ENCODE peak calls at places on chromosomes 13 and 19, in seven cellular contexts. O, K, Q, N, E, V and A are unnamed samples.

GRCh38 chr13:38686635-38687245 is at the start of gene FREM2:
- DNase-seq in K (no peak), V (no peak), Q (no peak), E (no peak), O (peak), N (no peak), A (no peak)

GRCh38 chr19:45569619-45570421 is 14.8 kb downstream of the OPA3 start:
- DNase-seq in V (no peak), Q (peak), O (peak), E (peak), K (peak), N (peak), A (no peak)

GRCh38 chr13:51223284-51224270 is 1.4 kb downstream of the FAM124A start:
- DNase-seq in Q (no peak), V (no peak), E (no peak), O (peak), K (no peak), N (no peak), A (no peak)

GRCh38 chr19:15538774-15539173 is 30.4 kb downstream of the CYP4F22 start:
- DNase-seq in V (no peak), O (no peak), E (no peak), N (no peak), Q (no peak), K (no peak), A (no peak)

GRCh38 chr19:39083983-39084731 is at the start of gene ACP7:
- DNase-seq in E (no peak), N (no peak), V (no peak), K (peak), O (peak), Q (peak), A (no peak)

GRCh38 chr19:2540646-2541454 is 64.9 kb downstream of the GADD45B start:
- DNase-seq in N (peak), E (peak), Q (no peak), O (peak), K (no peak), V (no peak), A (no peak)

GRCh38 chr19:38907227-38907626 is 4.8 kb downstream of the CCER2 start:
- DNase-seq in K (no peak), O (no peak), Q (no peak), E (no peak), V (no peak), N (no peak), A (no peak)

GRCh38 chr19:15297416-15298224 is 34.7 kb downstream of the BRD4 start:
- DNase-seq in Q (no peak), E (peak), O (no peak), N (peak), K (no peak), V (no peak), A (peak)

GRCh38 chr13:23321534-23322241 is 111.8 kb downstream of the SACS start:
- DNase-seq in O (no peak), E (peak), V (peak), N (peak), Q (no peak), K (no peak), A (peak)

GRCh38 chr19:42465827-42466280 is 23.1 kb upstream of the CXCL17 start:
- DNase-seq in E (no peak), K (no peak), Q (no peak), O (no peak), V (peak), N (no peak), A (no peak)

GRCh38 chr19:1672038-1672768 is 19.8 kb upstream of the TCF3 start:
- DNase-seq in N (no peak), Q (peak), K (peak), O (peak), V (no peak), E (no peak), A (no peak)

GRCh38 chr19:38559428-38560401 is 58.0 kb downstream of the MAP4K1 start:
- DNase-seq in E (no peak), N (no peak), K (no peak), Q (no peak), O (no peak), V (peak), A (no peak)

GRCh38 chr19:7748756-7749155 is 1.4 kb upstream of the CD209 start:
- DNase-seq in K (no peak), O (peak), E (peak), V (no peak), N (peak), Q (no peak), A (no peak)

GRCh38 chr19:31066385-31066784 is 282.9 kb downstream of the TSHZ3 start:
- DNase-seq in Q (no peak), V (no peak), K (no peak), E (no peak), O (no peak), N (no peak), A (peak)

GRCh38 chr13:32423592-32423991 is 4.3 kb downstream of the N4BP2L1 start:
- DNase-seq in V (no peak), O (no peak), Q (no peak), N (no peak), E (no peak), K (no peak), A (no peak)

GRCh38 chr13:46062190-46062589 is 9.6 kb upstream of the ZC3H13 start:
- DNase-seq in K (no peak), O (no peak), V (no peak), Q (no peak), N (no peak), E (no peak), A (no peak)

GRCh38 chr19:51821921-51822716 is 27.2 kb downstream of the FPR3 start:
- DNase-seq in O (no peak), E (no peak), N (no peak), V (no peak), Q (no peak), K (no peak), A (no peak)

GRCh38 chr13:84571264-84571663 is 689.0 kb upstream of the SLITRK1 start:
- DNase-seq in O (no peak), E (no peak), Q (no peak), K (no peak), N (no peak), V (no peak), A (no peak)

GRCh38 chr13:40651866-40652587 is 14.4 kb downstream of the FOXO1 start:
- DNase-seq in Q (no peak), V (no peak), K (no peak), N (no peak), E (no peak), O (peak), A (no peak)
- H3K4me3 ChIP-seq in Q (no peak), V (peak), K (no peak), N (no peak), E (no peak), O (no peak), A (no peak)

GRCh38 chr13:104580931-104581330 is 1514.7 kb upstream of the SLC10A2 start:
- DNase-seq in K (no peak), E (no peak), Q (no peak), V (no peak), O (no peak), N (no peak), A (no peak)
- TF ChIP-seq SIN3A in K (no peak), E (no peak), Q (no peak), V (no peak), O (no peak), N (no peak), A (no peak)

DNA sequence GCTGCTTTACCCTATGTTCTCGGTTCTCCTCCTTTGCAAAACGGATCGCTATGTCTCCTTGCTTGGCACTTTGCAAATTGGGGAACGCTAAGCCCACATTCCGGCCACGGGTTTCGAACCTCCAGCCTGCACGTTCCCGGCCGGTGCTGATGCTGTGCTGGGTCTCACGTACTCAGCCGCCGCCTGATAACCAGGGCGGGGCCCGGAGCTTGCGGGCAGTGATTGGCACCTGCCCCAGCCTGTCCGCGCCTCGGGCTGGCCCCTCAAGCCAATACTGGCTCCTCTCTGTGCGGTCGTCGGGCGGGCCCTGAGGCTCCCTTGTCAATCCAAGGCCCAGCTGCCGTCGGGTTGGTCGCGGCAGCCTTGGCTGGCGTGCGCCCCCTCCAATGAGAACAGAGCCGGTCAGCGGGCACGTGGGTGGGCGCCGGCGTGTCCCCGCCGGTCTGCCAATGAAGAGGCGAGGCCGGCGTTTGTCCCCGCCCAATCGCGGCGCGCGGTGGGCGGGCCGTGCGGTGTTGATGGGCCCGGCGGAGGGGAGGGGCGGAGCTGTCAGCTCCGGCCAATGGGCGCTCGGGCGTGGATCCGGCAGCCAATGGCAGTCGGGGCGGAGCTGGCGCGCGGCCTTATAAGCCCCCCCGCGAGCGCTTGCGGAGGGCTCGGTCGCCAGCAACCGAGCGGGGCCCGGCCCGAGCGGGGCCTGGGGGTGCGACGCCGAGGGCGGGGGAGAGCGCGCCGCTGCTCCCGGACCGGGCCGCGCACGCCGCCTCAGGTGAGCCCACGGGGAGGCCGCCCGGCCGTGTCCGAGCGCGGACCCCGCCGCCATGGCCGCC is at the start of gene KDM4B:
- DNase-seq in E (peak), V (peak), N (peak), O (peak), K (peak), Q (peak), A (peak)
- H3K27ac ChIP-seq in E (peak), V (peak), N (peak), O (no peak), K (peak), Q (peak), A (peak)

DNA sequence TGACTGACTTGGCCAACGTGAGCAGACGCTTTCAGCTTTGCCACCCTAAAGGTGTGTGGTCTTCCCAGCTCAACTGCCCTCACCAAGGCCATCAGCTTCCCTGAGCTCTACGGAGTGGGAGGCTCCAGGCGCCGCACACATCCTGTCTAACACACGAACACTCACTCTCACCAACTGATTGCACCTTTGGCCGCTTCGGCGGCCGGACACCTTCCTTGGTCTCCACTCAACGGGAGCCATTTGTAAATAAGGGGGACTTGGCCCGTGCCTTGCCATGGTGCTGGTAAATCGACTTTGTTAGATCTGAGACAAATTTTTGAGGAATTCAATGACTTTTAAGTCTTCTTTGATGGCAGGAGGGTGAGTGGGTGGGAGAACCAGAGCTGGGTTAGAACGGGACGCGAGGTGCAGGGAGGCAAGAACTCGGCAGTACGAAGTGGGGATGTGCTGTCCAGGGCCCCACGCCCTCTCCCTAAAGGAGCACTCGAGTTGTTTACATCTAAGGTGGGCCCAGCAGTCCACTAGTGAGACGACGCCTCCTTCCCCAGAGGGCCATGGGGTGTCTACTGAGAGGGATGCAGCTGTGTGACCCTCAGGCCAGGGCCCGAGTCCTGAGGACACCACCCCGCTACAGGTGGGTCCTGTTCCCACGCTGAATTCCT is 4.4 kb downstream of the C13orf46 start:
- DNase-seq in Q (no peak), O (no peak), N (no peak), K (no peak), V (no peak), E (no peak), A (no peak)
- H3K4me3 ChIP-seq in Q (no peak), O (no peak), N (no peak), K (no peak), V (no peak), E (no peak), A (no peak)

GRCh38 chr19:6459356-6460098 is at the start of gene SLC25A23:
- DNase-seq in Q (peak), O (peak), V (peak), E (peak), N (peak), K (peak), A (peak)
- TF ChIP-seq SIN3A in Q (no peak), O (no peak), V (no peak), E (no peak), N (no peak), K (no peak), A (no peak)

DNA sequence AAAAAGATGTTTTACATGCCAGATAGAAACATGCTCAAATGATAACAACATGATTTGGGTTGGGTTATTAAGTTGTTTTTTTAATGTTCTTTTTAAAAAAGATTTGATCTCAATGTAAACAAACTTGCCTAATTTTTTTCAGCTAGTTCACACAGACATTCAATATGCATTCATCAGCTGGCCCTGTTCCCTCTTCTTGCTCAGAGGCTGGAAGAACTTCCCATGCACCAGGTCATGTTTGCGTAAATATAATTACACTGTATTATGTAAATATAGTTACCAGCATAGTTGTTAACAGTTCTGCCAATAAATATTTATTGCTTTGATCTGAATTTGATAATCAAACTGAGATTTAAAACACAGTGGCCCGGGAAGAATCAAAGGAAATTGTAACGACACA is 70.6 kb downstream of the ATP11A start:
- DNase-seq in E (no peak), Q (no peak), O (no peak), V (no peak), N (no peak), K (no peak), A (no peak)
- H3K27ac ChIP-seq in E (no peak), Q (no peak), O (no peak), V (no peak), N (no peak), K (no peak), A (no peak)

DNA sequence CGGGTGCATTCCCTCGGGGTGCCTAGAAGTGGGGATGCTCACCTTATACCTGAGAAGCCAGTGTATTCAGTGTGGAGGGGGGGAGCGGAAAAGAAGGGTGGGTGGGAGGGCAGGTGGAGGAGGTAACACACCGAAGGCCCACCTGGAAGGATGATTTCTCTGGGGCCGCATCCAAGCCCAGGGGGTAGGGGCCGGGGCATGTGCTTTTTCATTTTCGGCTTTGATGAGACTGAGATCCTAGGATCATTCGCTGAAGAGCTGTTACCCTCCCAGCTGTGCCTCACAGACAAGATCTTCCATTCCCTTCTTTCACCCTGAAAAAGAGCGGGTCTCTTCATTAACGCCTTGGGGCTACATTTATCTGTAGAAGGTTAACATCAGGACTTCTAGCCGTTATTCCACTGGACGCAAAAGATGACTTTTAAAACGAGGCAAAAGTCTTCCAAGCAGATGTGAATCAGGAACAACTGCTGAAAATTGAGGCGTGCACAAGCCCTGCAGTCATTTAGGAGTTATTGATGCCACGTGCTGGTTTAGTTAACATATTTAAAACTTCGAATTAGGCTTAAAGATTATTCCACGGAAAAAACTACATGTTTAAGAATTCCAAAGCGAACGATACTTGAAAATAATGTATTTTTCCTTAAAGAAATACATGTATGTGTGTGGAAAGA is 1.1 kb downstream of the LMO7 start:
- DNase-seq in K (peak), N (no peak), E (no peak), V (no peak), Q (no peak), O (no peak), A (no peak)
- H3K4me3 ChIP-seq in K (peak), N (peak), E (peak), V (peak), Q (no peak), O (peak), A (peak)

GRCh38 chr19:3788991-3789778 is 3.0 kb upstream of the MATK start:
- DNase-seq in N (no peak), Q (no peak), V (no peak), E (no peak), O (peak), K (no peak), A (no peak)

GRCh38 chr19:3785464-3785937 is 680 bp downstream of the MATK start:
- DNase-seq in Q (peak), K (no peak), O (no peak), N (no peak), E (no peak), V (no peak), A (no peak)

GRCh38 chr19:3783660-3784584 is 2.3 kb downstream of the MATK start:
- DNase-seq in K (peak), E (no peak), Q (peak), V (no peak), N (peak), O (peak), A (no peak)

GRCh38 chr19:3784607-3785463 is 1.3 kb downstream of the MATK start:
- DNase-seq in K (no peak), V (no peak), N (no peak), O (peak), Q (no peak), E (no peak), A (no peak)

DNA sequence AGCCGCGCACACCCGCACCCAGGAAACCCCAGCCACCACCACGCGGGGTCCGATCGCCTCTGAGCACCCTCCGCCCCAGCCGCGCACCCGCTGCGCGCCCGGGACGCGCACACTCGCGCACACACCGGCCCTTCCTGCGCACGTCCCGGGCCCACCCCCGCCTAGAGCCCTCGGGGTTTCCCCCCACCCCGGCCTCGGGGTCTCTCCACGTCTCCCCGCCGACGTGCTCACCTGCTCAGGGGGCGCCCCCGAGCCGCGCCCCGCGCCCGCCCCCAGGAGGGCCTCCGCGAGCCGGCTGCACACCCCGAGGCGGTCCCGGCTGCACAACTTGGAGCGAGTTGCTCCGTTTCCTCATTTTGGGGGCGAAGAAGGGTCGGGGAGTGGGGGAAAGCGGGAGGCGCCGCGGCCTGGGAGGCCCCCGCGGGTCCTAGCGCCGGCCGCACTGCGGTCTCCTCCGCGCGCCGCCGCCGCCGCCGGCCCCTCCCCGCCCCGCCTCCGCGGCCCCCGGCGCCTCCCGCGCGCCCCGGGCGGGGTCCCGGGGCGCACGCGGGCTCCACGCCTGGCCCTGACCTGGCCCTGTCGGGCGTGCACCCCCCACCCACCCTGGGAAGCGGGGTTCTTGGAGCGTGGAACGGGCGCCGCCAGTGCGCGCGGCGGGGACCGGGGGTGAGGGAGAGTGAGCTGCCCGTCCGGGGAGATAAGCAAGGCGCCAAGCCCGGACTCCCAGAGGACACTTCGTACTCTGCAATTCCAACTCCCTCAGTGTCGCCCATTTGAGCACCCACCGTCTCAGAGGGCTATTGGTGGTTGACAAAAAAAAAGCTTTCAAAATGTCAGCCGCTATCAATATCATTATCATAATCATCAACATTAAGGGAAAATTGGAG is at the start of gene MATK:
- DNase-seq in O (peak), Q (peak), N (no peak), K (peak), E (no peak), V (no peak), A (no peak)
- TF ChIP-seq SIN3A in O (no peak), Q (peak), N (no peak), K (no peak), E (no peak), V (no peak), A (no peak)